ENCODE peak calls at places on chromosome 22, in six cellular contexts. One of them, this sample, is unnamed. For H3K4me1, the result is how much of the 10 kb centered on the place peaks cover.

GRCh38 chr22:11613898-11614755 is 3913.9 kb upstream of the OR11H1 start:
- DNase-seq in mesendoderm: no peak
- DNase-seq in fibroblast of lung: no peak
- DNase-seq in tibial nerve: no peak
- DNase-seq in GM23338: no peak
- DNase-seq in CD4-positive, CD25-positive, alpha-beta regulatory T cell: no peak
- DNase-seq in this sample: no peak

GRCh38 chr22:17152340-17152739 is 6.7 kb downstream of the HDHD5 start:
- DNase-seq in tibial nerve: no peak
- DNase-seq in mesendoderm: no peak
- DNase-seq in fibroblast of lung: no peak
- DNase-seq in GM23338: no peak
- DNase-seq in CD4-positive, CD25-positive, alpha-beta regulatory T cell: no peak
- DNase-seq in this sample: no peak

GRCh38 chr22:49801391-49802060 is 26.1 kb downstream of the BRD1 start:
- DNase-seq in GM23338: no peak
- DNase-seq in CD4-positive, CD25-positive, alpha-beta regulatory T cell: no peak
- DNase-seq in fibroblast of lung: no peak
- DNase-seq in mesendoderm: no peak
- DNase-seq in tibial nerve: no peak
- DNase-seq in this sample: no peak

GRCh38 chr22:50048066-50048765 is 9.9 kb downstream of the TTLL8 start:
- DNase-seq in GM23338: no peak
- DNase-seq in mesendoderm: no peak
- DNase-seq in CD4-positive, CD25-positive, alpha-beta regulatory T cell: no peak
- DNase-seq in fibroblast of lung: no peak
- DNase-seq in tibial nerve: no peak
- DNase-seq in this sample: no peak

GRCh38 chr22:30073743-30074142 is 6.5 kb upstream of the HORMAD2 start:
- DNase-seq in GM23338: no peak
- DNase-seq in CD4-positive, CD25-positive, alpha-beta regulatory T cell: no peak
- DNase-seq in fibroblast of lung: no peak
- DNase-seq in tibial nerve: no peak
- DNase-seq in mesendoderm: no peak
- DNase-seq in this sample: no peak

GRCh38 chr22:19406281-19406811 is 25.2 kb downstream of the HIRA start:
- DNase-seq in mesendoderm: no peak
- DNase-seq in CD4-positive, CD25-positive, alpha-beta regulatory T cell: peak
- DNase-seq in fibroblast of lung: no peak
- DNase-seq in tibial nerve: no peak
- DNase-seq in GM23338: no peak
- DNase-seq in this sample: no peak

GRCh38 chr22:20437253-20438065 is at the start of gene SCARF2:
- DNase-seq in mesendoderm: peak
- DNase-seq in fibroblast of lung: peak
- DNase-seq in GM23338: peak
- DNase-seq in tibial nerve: no peak
- DNase-seq in CD4-positive, CD25-positive, alpha-beta regulatory T cell: no peak
- DNase-seq in this sample: no peak

GRCh38 chr22:23925020-23925606 is 30.9 kb downstream of the MIF start:
- DNase-seq in GM23338: no peak
- DNase-seq in tibial nerve: no peak
- DNase-seq in CD4-positive, CD25-positive, alpha-beta regulatory T cell: no peak
- DNase-seq in fibroblast of lung: no peak
- DNase-seq in mesendoderm: no peak
- DNase-seq in this sample: no peak

GRCh38 chr22:31082606-31083376 is 1.7 kb downstream of the SMTN start:
- DNase-seq in GM23338: peak
- DNase-seq in mesendoderm: peak
- DNase-seq in fibroblast of lung: peak
- DNase-seq in CD4-positive, CD25-positive, alpha-beta regulatory T cell: peak
- DNase-seq in tibial nerve: peak
- DNase-seq in this sample: peak

GRCh38 chr22:39662677-39663034 is 92.1 kb downstream of the CACNA1I start:
- DNase-seq in tibial nerve: no peak
- DNase-seq in CD4-positive, CD25-positive, alpha-beta regulatory T cell: no peak
- DNase-seq in mesendoderm: peak
- DNase-seq in GM23338: peak
- DNase-seq in fibroblast of lung: no peak
- DNase-seq in this sample: no peak

GRCh38 chr22:18032455-18033101 is 8.2 kb upstream of the MICAL3 start:
- DNase-seq in fibroblast of lung: peak
- DNase-seq in tibial nerve: no peak
- DNase-seq in mesendoderm: no peak
- DNase-seq in GM23338: no peak
- DNase-seq in CD4-positive, CD25-positive, alpha-beta regulatory T cell: no peak
- DNase-seq in this sample: no peak

GRCh38 chr22:19789828-19790227 is 29.2 kb downstream of the TBX1 start:
- DNase-seq in fibroblast of lung: no peak
- DNase-seq in mesendoderm: no peak
- DNase-seq in GM23338: no peak
- DNase-seq in tibial nerve: no peak
- DNase-seq in CD4-positive, CD25-positive, alpha-beta regulatory T cell: no peak
- DNase-seq in this sample: no peak

GRCh38 chr22:20741008-20741633 is 32.8 kb upstream of the SERPIND1 start:
- DNase-seq in mesendoderm: no peak
- DNase-seq in fibroblast of lung: no peak
- DNase-seq in tibial nerve: no peak
- DNase-seq in CD4-positive, CD25-positive, alpha-beta regulatory T cell: no peak
- DNase-seq in GM23338: no peak
- DNase-seq in this sample: no peak

GRCh38 chr22:32789797-32790620 is 11.5 kb upstream of the TIMP3 start:
- DNase-seq in GM23338: no peak
- DNase-seq in mesendoderm: no peak
- DNase-seq in tibial nerve: no peak
- DNase-seq in fibroblast of lung: no peak
- DNase-seq in CD4-positive, CD25-positive, alpha-beta regulatory T cell: no peak
- DNase-seq in this sample: no peak

GRCh38 chr22:48641906-48642475 is 1185.7 kb downstream of the BRD1 start:
- DNase-seq in CD4-positive, CD25-positive, alpha-beta regulatory T cell: no peak
- DNase-seq in mesendoderm: no peak
- DNase-seq in fibroblast of lung: no peak
- DNase-seq in tibial nerve: no peak
- DNase-seq in GM23338: no peak
- DNase-seq in this sample: no peak

GRCh38 chr22:48639021-48639795 is 1188.5 kb downstream of the BRD1 start:
- DNase-seq in fibroblast of lung: no peak
- DNase-seq in CD4-positive, CD25-positive, alpha-beta regulatory T cell: no peak
- DNase-seq in mesendoderm: no peak
- DNase-seq in tibial nerve: no peak
- DNase-seq in GM23338: no peak
- DNase-seq in this sample: no peak

GRCh38 chr22:48642550-48642949 is 1185.1 kb downstream of the BRD1 start:
- DNase-seq in mesendoderm: no peak
- DNase-seq in fibroblast of lung: no peak
- DNase-seq in tibial nerve: no peak
- DNase-seq in GM23338: no peak
- DNase-seq in CD4-positive, CD25-positive, alpha-beta regulatory T cell: no peak
- DNase-seq in this sample: no peak

GRCh38 chr22:48639896-48640732 is 1187.6 kb downstream of the BRD1 start:
- DNase-seq in mesendoderm: no peak
- DNase-seq in tibial nerve: no peak
- DNase-seq in fibroblast of lung: no peak
- DNase-seq in GM23338: no peak
- DNase-seq in CD4-positive, CD25-positive, alpha-beta regulatory T cell: no peak
- DNase-seq in this sample: no peak

GRCh38 chr22:48640890-48641771 is 1186.5 kb downstream of the BRD1 start:
- DNase-seq in fibroblast of lung: no peak
- DNase-seq in tibial nerve: no peak
- DNase-seq in CD4-positive, CD25-positive, alpha-beta regulatory T cell: peak
- DNase-seq in mesendoderm: no peak
- DNase-seq in GM23338: no peak
- DNase-seq in this sample: no peak
- H3K4me1 ChIP-seq in fibroblast of lung: under half
- H3K4me1 ChIP-seq in tibial nerve: under half
- H3K4me1 ChIP-seq in CD4-positive, CD25-positive, alpha-beta regulatory T cell: under half
- H3K4me1 ChIP-seq in mesendoderm: under half
- H3K4me1 ChIP-seq in GM23338: under half
- H3K4me1 ChIP-seq in this sample: under half

GRCh38 chr22:28815729-28816128 is 15.4 kb upstream of the XBP1 start:
- DNase-seq in tibial nerve: no peak
- DNase-seq in fibroblast of lung: no peak
- DNase-seq in CD4-positive, CD25-positive, alpha-beta regulatory T cell: no peak
- DNase-seq in GM23338: no peak
- DNase-seq in mesendoderm: no peak
- DNase-seq in this sample: no peak

GRCh38 chr22:28815101-28815500 is 14.7 kb upstream of the XBP1 start:
- DNase-seq in GM23338: no peak
- DNase-seq in mesendoderm: no peak
- DNase-seq in tibial nerve: no peak
- DNase-seq in CD4-positive, CD25-positive, alpha-beta regulatory T cell: no peak
- DNase-seq in fibroblast of lung: no peak
- DNase-seq in this sample: no peak

GRCh38 chr22:28813772-28814518 is 13.6 kb upstream of the XBP1 start:
- DNase-seq in tibial nerve: peak
- DNase-seq in fibroblast of lung: peak
- DNase-seq in mesendoderm: no peak
- DNase-seq in GM23338: no peak
- DNase-seq in CD4-positive, CD25-positive, alpha-beta regulatory T cell: no peak
- DNase-seq in this sample: no peak

GRCh38 chr22:28810839-28811491 is 10.6 kb upstream of the XBP1 start:
- DNase-seq in mesendoderm: no peak
- DNase-seq in tibial nerve: no peak
- DNase-seq in CD4-positive, CD25-positive, alpha-beta regulatory T cell: peak
- DNase-seq in fibroblast of lung: no peak
- DNase-seq in GM23338: no peak
- DNase-seq in this sample: no peak

DNA sequence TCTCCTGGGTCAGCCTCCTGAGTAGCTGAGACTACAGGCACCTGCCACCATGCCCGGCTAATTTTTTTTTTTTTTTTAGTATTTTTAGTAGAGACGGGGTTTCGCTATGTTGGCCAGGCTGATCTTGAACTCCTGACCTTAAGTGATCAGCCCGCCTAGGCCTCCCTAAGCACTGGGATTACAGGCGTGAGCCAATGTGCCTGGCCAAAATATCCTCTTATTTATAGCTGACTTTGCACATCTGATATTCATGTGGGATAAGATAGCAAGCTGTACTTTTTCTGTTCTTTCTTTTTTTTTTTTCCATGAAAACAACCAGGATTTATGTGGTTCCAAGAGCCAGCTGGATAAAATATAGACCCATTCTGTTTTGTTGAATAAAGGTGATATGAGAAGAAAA is 12.1 kb upstream of the XBP1 start:
- DNase-seq in tibial nerve: no peak
- DNase-seq in CD4-positive, CD25-positive, alpha-beta regulatory T cell: no peak
- DNase-seq in fibroblast of lung: no peak
- DNase-seq in GM23338: no peak
- DNase-seq in mesendoderm: no peak
- DNase-seq in this sample: no peak
- H3K4me1 ChIP-seq in tibial nerve: under half
- H3K4me1 ChIP-seq in CD4-positive, CD25-positive, alpha-beta regulatory T cell: under half
- H3K4me1 ChIP-seq in fibroblast of lung: under half
- H3K4me1 ChIP-seq in GM23338: under half
- H3K4me1 ChIP-seq in mesendoderm: under half
- H3K4me1 ChIP-seq in this sample: under half

DNA sequence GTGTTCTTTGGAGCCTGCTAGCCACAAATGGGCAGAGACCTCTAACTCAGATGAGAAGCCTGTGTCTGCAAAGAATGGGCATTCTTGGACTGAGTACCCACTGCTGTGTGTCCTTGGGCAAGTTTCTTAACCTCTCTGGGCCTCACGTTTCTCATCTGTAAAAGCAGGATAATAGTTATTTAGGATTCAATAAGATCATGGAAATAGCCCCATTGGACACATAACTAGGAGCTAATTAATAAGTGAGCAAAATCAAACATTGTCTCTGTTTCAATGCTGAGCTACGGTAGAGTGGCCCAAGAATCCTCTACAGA is 61.2 kb upstream of the WNT7B start:
- DNase-seq in fibroblast of lung: no peak
- DNase-seq in GM23338: no peak
- DNase-seq in mesendoderm: no peak
- DNase-seq in CD4-positive, CD25-positive, alpha-beta regulatory T cell: no peak
- DNase-seq in tibial nerve: no peak
- DNase-seq in this sample: no peak
- H3K4me1 ChIP-seq in fibroblast of lung: under half
- H3K4me1 ChIP-seq in GM23338: under half
- H3K4me1 ChIP-seq in mesendoderm: under half
- H3K4me1 ChIP-seq in CD4-positive, CD25-positive, alpha-beta regulatory T cell: under half
- H3K4me1 ChIP-seq in tibial nerve: under half
- H3K4me1 ChIP-seq in this sample: under half

DNA sequence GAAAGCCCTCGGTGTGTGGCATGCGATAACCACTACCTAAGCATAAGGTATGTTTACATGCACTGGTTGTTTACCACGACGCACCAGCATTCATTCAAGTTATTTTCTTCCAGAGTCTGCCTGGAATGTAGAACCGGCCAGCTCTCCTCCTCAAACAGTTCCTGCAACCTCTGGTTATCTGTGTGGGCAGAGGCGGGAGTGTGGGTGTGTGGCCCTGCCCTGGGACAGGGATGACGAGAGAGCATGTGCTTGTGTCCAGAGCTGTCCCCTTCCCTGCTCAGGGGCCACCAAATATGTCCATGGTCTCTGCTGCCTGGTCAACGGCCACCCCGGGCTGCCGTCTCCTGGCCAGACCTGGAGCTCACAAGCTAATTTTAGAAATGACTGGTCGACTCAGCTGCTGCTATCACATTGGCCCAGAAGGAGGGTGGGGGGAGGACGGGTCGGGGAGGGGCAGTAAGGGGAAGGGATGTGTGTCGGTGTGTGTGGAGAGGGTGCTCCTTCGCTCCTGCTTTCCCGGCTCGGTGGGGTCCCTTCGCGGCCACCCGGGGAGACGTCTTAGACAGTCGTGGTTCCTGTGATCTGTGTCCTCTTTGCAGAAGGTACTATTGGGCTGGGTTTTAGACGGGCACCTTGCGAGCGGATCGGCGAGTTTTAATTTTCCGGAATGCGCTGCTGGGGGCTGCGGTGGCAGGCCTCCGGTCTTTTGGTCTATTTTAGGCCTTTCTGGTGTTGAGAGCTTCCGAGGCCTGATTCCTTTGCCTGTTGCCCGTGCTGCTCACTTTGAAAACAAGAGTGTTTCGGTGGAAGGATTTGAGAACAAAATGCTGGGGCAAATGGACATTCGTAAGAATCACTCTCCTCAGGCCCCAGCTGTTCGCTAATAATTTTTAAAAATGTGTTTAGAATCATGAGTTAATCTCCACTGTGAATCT is at the start of gene MYO18B:
- DNase-seq in tibial nerve: no peak
- DNase-seq in CD4-positive, CD25-positive, alpha-beta regulatory T cell: no peak
- DNase-seq in GM23338: no peak
- DNase-seq in mesendoderm: peak
- DNase-seq in fibroblast of lung: no peak
- DNase-seq in this sample: peak
- H3K4me1 ChIP-seq in tibial nerve: under half
- H3K4me1 ChIP-seq in CD4-positive, CD25-positive, alpha-beta regulatory T cell: under half
- H3K4me1 ChIP-seq in GM23338: under half
- H3K4me1 ChIP-seq in mesendoderm: under half
- H3K4me1 ChIP-seq in fibroblast of lung: under half
- H3K4me1 ChIP-seq in this sample: under half

GRCh38 chr22:36010913-36011312 is 17.7 kb downstream of the RBFOX2 start:
- DNase-seq in CD4-positive, CD25-positive, alpha-beta regulatory T cell: no peak
- DNase-seq in mesendoderm: no peak
- DNase-seq in tibial nerve: no peak
- DNase-seq in GM23338: no peak
- DNase-seq in fibroblast of lung: peak
- DNase-seq in this sample: no peak
- H3K4me1 ChIP-seq in CD4-positive, CD25-positive, alpha-beta regulatory T cell: under half
- H3K4me1 ChIP-seq in mesendoderm: under half
- H3K4me1 ChIP-seq in tibial nerve: under half
- H3K4me1 ChIP-seq in GM23338: under half
- H3K4me1 ChIP-seq in fibroblast of lung: under half
- H3K4me1 ChIP-seq in this sample: under half

This sample was measured in ascending aorta.